ENCODE peak calls at places on chromosomes 13 and 19, in eight cellular contexts. I is WTC11; Q is activated CD4-positive, alpha-beta T cell treated with anti-CD3 and anti-CD28 coated beads for 24 hours; V is testis; F is T-helper 1 cell; C is cardiac muscle cell; L is NCI-H526 treated with DMSO at 0.1 percent for 48 hours; Y is heart right ventricle. A is an unnamed sample.

GRCh38 chr19:7541481-7541824 is 5.9 kb downstream of the PNPLA6 start:
- DNase-seq in F (no peak), L (no peak), I (no peak), Q (no peak), C (no peak), V (no peak), Y (no peak), A (no peak)

GRCh38 chr19:289651-290538 is 1.3 kb downstream of the PLPP2 start:
- DNase-seq in C (no peak), L (peak; percentile 86), V (peak; percentile 25), Q (no peak), F (no peak), I (peak; percentile 70), Y (no peak), A (peak; percentile 24)

GRCh38 chr13:35512271-35512920 is 35.9 kb upstream of the MAB21L1 start:
- DNase-seq in V (peak; percentile 22), Q (no peak), I (no peak), L (no peak), Y (no peak), F (no peak), C (no peak), A (peak; percentile 99)

GRCh38 chr13:22114630-22115311 is 443.9 kb downstream of the FGF9 start:
- DNase-seq in L (no peak), C (no peak), Q (peak; percentile 9), F (no peak), Y (no peak), V (no peak), I (no peak), A (no peak)

GRCh38 chr19:49895566-49896297 is 955 bp downstream of the IL4I1 start:
- DNase-seq in F (no peak), V (no peak), Y (no peak), Q (no peak), L (no peak), I (no peak), C (no peak), A (no peak)

GRCh38 chr19:52823676-52824075 is 2.2 kb upstream of the ZNF28 start:
- DNase-seq in F (no peak), Y (no peak), C (no peak), L (no peak), V (no peak), I (no peak), Q (no peak), A (no peak)

GRCh38 chr13:32824671-32825070 is 191.6 kb upstream of the KL start:
- DNase-seq in C (no peak), V (no peak), Q (no peak), Y (no peak), F (no peak), L (no peak), I (no peak), A (peak; percentile 92)

GRCh38 chr13:111789420-111789819 is 277.5 kb upstream of the SOX1 start:
- DNase-seq in F (no peak), Q (no peak), C (no peak), I (no peak), L (no peak), Y (no peak), V (no peak), A (no peak)

GRCh38 chr13:54185785-54186184 is 1157.2 kb downstream of the OLFM4 start:
- DNase-seq in F (no peak), Q (no peak), L (peak; percentile 24), I (peak; percentile 51), V (no peak), Y (no peak), C (peak; percentile 48), A (no peak)

GRCh38 chr19:4374451-4375163 is 25.7 kb downstream of the SH3GL1 start:
- DNase-seq in Y (peak; percentile 50), V (peak; percentile 50), C (no peak), L (no peak), Q (no peak), I (no peak), F (no peak), A (peak; percentile 77)

GRCh38 chr13:58712191-58712590 is 1080.6 kb downstream of the PCDH17 start:
- DNase-seq in Q (no peak), L (no peak), F (no peak), V (no peak), Y (no peak), C (no peak), I (peak; percentile 68), A (peak; percentile 0)

GRCh38 chr19:18002347-18002850 is 5.6 kb upstream of the ARRDC2 start:
- DNase-seq in F (no peak), L (no peak), C (no peak), Y (peak; percentile 42), Q (no peak), I (no peak), V (no peak), A (no peak)

GRCh38 chr13:32938907-32939306 is 77.3 kb upstream of the KL start:
- DNase-seq in C (no peak), F (no peak), Y (no peak), V (no peak), I (no peak), L (no peak), Q (no peak), A (peak; percentile 44)